ENCODE peak calls at places on chromosomes 2 and 18, in six cellular contexts. Y is neuronal stem cell, T is IMR-90, J is H1, D is mesendoderm, N is mesenchymal stem cell. X is an unnamed sample. For H3K36me3, the result is how much of the 10 kb centered on the place peaks cover.

GRCh38 chr2:26852405-26853348 is 4.7 kb downstream of the DPYSL5 start:
- DNase-seq in Y (no peak), D (no peak), N (no peak), J (no peak), T (no peak), X (no peak)

GRCh38 chr2:99777266-99777640 is 287.4 kb upstream of the REV1 start:
- DNase-seq in D (no peak), N (peak), T (no peak), J (no peak), Y (no peak), X (no peak)

GRCh38 chr2:70959271-70959761 is 19.1 kb upstream of the ANKRD53 start:
- DNase-seq in J (no peak), D (no peak), Y (no peak), T (no peak), N (no peak), X (peak)

GRCh38 chr18:69250305-69251151 is 150.2 kb upstream of the DOK6 start:
- DNase-seq in T (peak), D (no peak), J (no peak), N (no peak), Y (no peak), X (no peak)

GRCh38 chr18:11663630-11664029 is 25.4 kb upstream of the GNAL start:
- DNase-seq in N (no peak), Y (no peak), T (no peak), D (no peak), J (no peak), X (no peak)

GRCh38 chr2:30737326-30737610 is 70.0 kb downstream of the CAPN13 start:
- DNase-seq in Y (no peak), N (no peak), D (no peak), J (no peak), T (no peak), X (no peak)

GRCh38 chr2:190763901-190764514 is 115.1 kb downstream of the NAB1 start:
- DNase-seq in T (peak), N (peak), Y (no peak), J (no peak), D (no peak), X (no peak)

GRCh38 chr2:71327916-71328315 is 3.7 kb upstream of the ZNF638 start:
- DNase-seq in N (no peak), T (no peak), Y (no peak), D (peak), J (no peak), X (no peak)

GRCh38 chr2:88615822-88616221 is 11.4 kb downstream of the EIF2AK3 start:
- DNase-seq in Y (no peak), J (no peak), T (no peak), D (no peak), N (no peak), X (peak)

GRCh38 chr2:192749606-192750200 is 555.0 kb upstream of the TMEFF2 start:
- DNase-seq in N (no peak), Y (no peak), T (no peak), D (peak), J (no peak), X (no peak)

GRCh38 chr2:241592126-241592845 is 33.7 kb downstream of the BOK start:
- DNase-seq in N (no peak), T (no peak), J (no peak), Y (no peak), D (no peak), X (no peak)

GRCh38 chr2:240329116-240329665 is 106.3 kb upstream of the GPC1 start:
- DNase-seq in N (no peak), D (no peak), J (no peak), Y (no peak), T (no peak), X (no peak)

GRCh38 chr2:192465145-192465544 is 270.4 kb upstream of the TMEFF2 start:
- DNase-seq in J (no peak), N (no peak), Y (no peak), T (no peak), D (no peak), X (no peak)

GRCh38 chr18:76866631-76867030 is 44.3 kb downstream of the ZNF236 start:
- DNase-seq in J (no peak), N (no peak), T (no peak), Y (no peak), D (no peak), X (no peak)

GRCh38 chr2:226414313-226414712 is 385.3 kb downstream of the IRS1 start:
- DNase-seq in Y (no peak), T (no peak), J (no peak), N (no peak), D (no peak), X (no peak)

GRCh38 chr18:48909721-48910120 is 41.0 kb downstream of the SMAD7 start:
- DNase-seq in N (no peak), J (no peak), Y (no peak), T (no peak), D (no peak), X (no peak)

GRCh38 chr2:1546023-1546591 is 132.8 kb downstream of the TPO start:
- DNase-seq in D (peak), N (peak), J (no peak), T (peak), Y (peak), X (peak)

GRCh38 chr2:223523541-223523940 is 78.6 kb downstream of the SCG2 start:
- DNase-seq in T (peak), D (no peak), N (peak), J (no peak), Y (no peak), X (peak)

GRCh38 chr18:47797126-47797525 is 133.3 kb downstream of the SMAD2 start:
- DNase-seq in D (no peak), Y (no peak), T (no peak), N (no peak), J (no peak), X (no peak)

GRCh38 chr2:236548179-236548918 is 21.3 kb upstream of the ACKR3 start:
- DNase-seq in D (no peak), T (no peak), J (no peak), Y (no peak), N (no peak), X (no peak)

GRCh38 chr2:7707723-7708122 is 790.5 kb downstream of the RNF144A start:
- DNase-seq in J (no peak), Y (no peak), T (peak), D (peak), N (peak), X (no peak)

GRCh38 chr2:64854773-64855237 is 134.4 kb upstream of the SLC1A4 start:
- DNase-seq in N (peak), Y (no peak), J (no peak), T (peak), D (no peak), X (no peak)

GRCh38 chr2:88857951-88858406 is 166.5 kb downstream of the RPIA start:
- DNase-seq in N (no peak), T (peak), J (no peak), Y (no peak), D (peak), X (peak)

GRCh38 chr2:12451726-12452125 is 265.0 kb upstream of the TRIB2 start:
- DNase-seq in N (no peak), Y (no peak), D (peak), J (no peak), T (no peak), X (peak)

GRCh38 chr2:169670937-169671336 is 23.3 kb downstream of the CFAP210 start:
- DNase-seq in J (no peak), T (no peak), Y (no peak), N (no peak), D (no peak), X (no peak)

GRCh38 chr2:108621087-108621559 is 86.9 kb downstream of the LIMS1 start:
- DNase-seq in Y (no peak), J (peak), D (peak), T (peak), N (peak), X (peak)

GRCh38 chr2:85033388-85033787 is 62.4 kb downstream of the KCMF1 start:
- DNase-seq in N (no peak), T (no peak), D (peak), J (no peak), Y (no peak), X (no peak)
- H3K36me3 ChIP-seq in N (half or more), T (under half), D (under half), J (half or more), Y (half or more), X (under half)

DNA sequence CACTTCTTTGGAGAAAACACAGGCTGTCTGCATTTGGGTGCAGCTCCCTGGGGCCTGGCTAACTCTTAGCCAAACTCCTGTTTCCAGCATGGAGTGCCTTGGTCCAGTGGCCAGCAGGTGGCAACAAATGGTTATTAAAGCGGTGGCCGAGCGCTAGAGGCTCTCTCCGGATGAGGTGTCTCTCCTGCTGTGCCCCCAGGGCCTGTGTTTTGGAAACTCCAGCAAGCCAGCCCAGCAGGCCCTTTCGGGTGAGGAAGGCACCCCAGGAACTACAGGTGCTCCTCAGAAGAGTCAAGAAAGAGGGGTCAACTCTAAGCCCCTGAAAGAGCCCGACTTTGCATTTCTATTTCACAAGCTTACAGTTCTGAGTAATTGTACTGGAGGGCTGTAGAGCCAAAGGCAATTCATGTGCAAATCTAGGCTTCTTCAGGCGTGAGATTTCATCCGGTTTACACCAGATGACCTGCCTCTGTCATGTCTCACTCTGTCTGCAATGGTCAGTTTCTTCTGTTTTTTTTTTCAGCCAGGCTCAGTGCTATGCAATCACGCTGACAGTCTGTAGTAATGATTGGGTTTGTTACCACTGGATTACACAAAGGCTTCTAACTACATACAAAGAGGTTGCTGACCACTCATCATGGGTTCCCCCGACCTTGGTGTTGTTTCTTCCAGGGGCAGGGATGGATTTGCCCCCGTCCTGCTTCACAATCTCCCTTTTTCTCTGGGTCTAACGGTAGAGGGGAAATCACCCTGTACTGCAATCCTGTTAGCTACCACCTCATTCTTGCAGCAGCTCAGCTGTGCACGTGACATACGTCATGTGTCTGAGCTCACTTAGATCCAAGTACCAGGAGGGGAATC is 7.6 kb upstream of the CHRNA1 start:
- DNase-seq in T (peak), D (peak), N (peak), J (peak), Y (peak), X (peak)
- H4K8ac ChIP-seq in T (peak), D (no peak), N (peak), J (peak), Y (peak), X (peak)

GRCh38 chr2:105127288-105127915 is 89.5 kb downstream of the MRPS9 start:
- DNase-seq in Y (no peak), J (no peak), N (no peak), D (no peak), T (no peak), X (no peak)

GRCh38 chr2:105126353-105126752 is 88.5 kb downstream of the MRPS9 start:
- DNase-seq in Y (no peak), J (no peak), D (no peak), N (no peak), T (no peak), X (no peak)

GRCh38 chr2:105125920-105126319 is 88.1 kb downstream of the MRPS9 start:
- DNase-seq in T (no peak), J (no peak), Y (no peak), N (no peak), D (peak), X (no peak)

GRCh38 chr2:105134076-105134475 is 96.2 kb downstream of the MRPS9 start:
- DNase-seq in T (peak), Y (no peak), J (no peak), D (no peak), N (no peak), X (no peak)

DNA sequence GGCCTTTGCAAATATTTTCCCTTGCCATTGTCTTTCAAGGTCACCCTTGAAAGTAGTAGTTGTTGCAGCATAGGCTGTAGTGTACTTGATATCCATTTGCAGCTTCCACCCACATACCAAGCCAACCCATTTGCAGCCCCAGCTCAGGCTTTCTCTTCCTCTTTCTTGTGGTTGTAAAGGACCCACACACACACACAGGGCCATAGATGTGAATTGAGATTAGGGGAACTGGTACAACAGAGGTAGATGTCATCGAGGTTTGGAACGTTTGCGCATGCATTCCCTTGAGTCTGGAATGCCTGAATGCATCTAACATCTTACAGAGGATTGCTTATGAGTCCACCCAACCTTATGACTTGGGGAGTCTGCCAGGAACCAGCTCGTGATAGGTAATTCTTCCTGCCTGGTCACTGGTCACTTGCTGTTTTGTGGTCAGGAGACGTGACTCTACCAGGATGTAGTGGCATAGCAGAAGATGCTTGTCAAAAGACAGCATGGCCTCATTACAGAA is 91.9 kb downstream of the MRPS9 start:
- DNase-seq in T (no peak), D (no peak), N (no peak), J (no peak), Y (no peak), X (peak)
- H3K36me3 ChIP-seq in T (under half), D (under half), N (under half), J (under half), Y (under half), X (under half)

GRCh38 chr2:216498418-216499413 is at the start of gene RPL37A:
- DNase-seq in J (peak), D (peak), Y (peak), N (peak), T (peak), X (peak)
- H4K8ac ChIP-seq in J (peak), D (peak), Y (peak), N (peak), T (peak), X (peak)

X was measured in trophoblast cell.